ENCODE peak calls at places on chromosomes 6 and 20, in nine cellular contexts. One of them, this sample, is unnamed.

GRCh38 chr20:8330785-8331699 is 199.0 kb downstream of the PLCB1 start:
- DNase-seq in K562: no peak
- DNase-seq in AG04450: no peak
- DNase-seq in B cell: no peak
- DNase-seq in neural crest cell: no peak
- DNase-seq in ovary: no peak
- DNase-seq in RWPE1: no peak
- DNase-seq in body of pancreas: no peak
- DNase-seq in fibroblast of lung: peak; percentile 65
- DNase-seq in this sample: no peak

GRCh38 chr6:46882622-46883021 is 39.1 kb downstream of the ADGRF5 start:
- DNase-seq in K562: no peak
- DNase-seq in AG04450: no peak
- DNase-seq in B cell: no peak
- DNase-seq in neural crest cell: no peak
- DNase-seq in ovary: no peak
- DNase-seq in RWPE1: no peak
- DNase-seq in body of pancreas: no peak
- DNase-seq in fibroblast of lung: no peak
- DNase-seq in this sample: no peak

GRCh38 chr20:3545401-3545925 is 74.6 kb downstream of the ATRN start:
- DNase-seq in K562: no peak
- DNase-seq in AG04450: no peak
- DNase-seq in B cell: no peak
- DNase-seq in neural crest cell: no peak
- DNase-seq in ovary: no peak
- DNase-seq in RWPE1: peak; percentile 19
- DNase-seq in body of pancreas: no peak
- DNase-seq in fibroblast of lung: peak; percentile 4
- DNase-seq in this sample: no peak

GRCh38 chr20:25288291-25289181 is 40.7 kb downstream of the PYGB start:
- DNase-seq in K562: no peak
- DNase-seq in AG04450: no peak
- DNase-seq in B cell: no peak
- DNase-seq in neural crest cell: no peak
- DNase-seq in ovary: peak; percentile 25
- DNase-seq in RWPE1: no peak
- DNase-seq in body of pancreas: peak; percentile 1
- DNase-seq in fibroblast of lung: no peak
- DNase-seq in this sample: peak; percentile 78

GRCh38 chr6:140264451-140264850 is 890.0 kb upstream of the CITED2 start:
- DNase-seq in K562: no peak
- DNase-seq in AG04450: no peak
- DNase-seq in B cell: no peak
- DNase-seq in neural crest cell: no peak
- DNase-seq in ovary: no peak
- DNase-seq in RWPE1: no peak
- DNase-seq in body of pancreas: no peak
- DNase-seq in fibroblast of lung: peak; percentile 75
- DNase-seq in this sample: no peak

GRCh38 chr6:45148278-45148677 is 179.9 kb upstream of the RUNX2 start:
- DNase-seq in K562: no peak
- DNase-seq in AG04450: no peak
- DNase-seq in B cell: no peak
- DNase-seq in neural crest cell: no peak
- DNase-seq in ovary: no peak
- DNase-seq in RWPE1: no peak
- DNase-seq in body of pancreas: no peak
- DNase-seq in fibroblast of lung: peak; percentile 12
- DNase-seq in this sample: no peak

GRCh38 chr20:45479822-45480221 is 10.3 kb downstream of the WFDC2 start:
- DNase-seq in K562: no peak
- DNase-seq in AG04450: no peak
- DNase-seq in B cell: no peak
- DNase-seq in neural crest cell: no peak
- DNase-seq in ovary: no peak
- DNase-seq in RWPE1: no peak
- DNase-seq in body of pancreas: peak; percentile 13
- DNase-seq in fibroblast of lung: no peak
- DNase-seq in this sample: no peak

GRCh38 chr6:15505463-15505918 is 157.3 kb downstream of the DTNBP1 start:
- DNase-seq in K562: no peak
- DNase-seq in AG04450: no peak
- DNase-seq in B cell: no peak
- DNase-seq in neural crest cell: no peak
- DNase-seq in ovary: no peak
- DNase-seq in RWPE1: no peak
- DNase-seq in body of pancreas: no peak
- DNase-seq in fibroblast of lung: no peak
- DNase-seq in this sample: no peak

GRCh38 chr20:41734506-41734945 is 116.3 kb upstream of the CHD6 start:
- DNase-seq in K562: peak; percentile 71
- DNase-seq in AG04450: no peak
- DNase-seq in B cell: peak; percentile 38
- DNase-seq in neural crest cell: peak; percentile 52
- DNase-seq in ovary: no peak
- DNase-seq in RWPE1: peak; percentile 85
- DNase-seq in body of pancreas: peak; percentile 51
- DNase-seq in fibroblast of lung: peak; percentile 10
- DNase-seq in this sample: peak; percentile 56

GRCh38 chr6:15400572-15401004 is 154.7 kb downstream of the JARID2 start:
- DNase-seq in K562: peak; percentile 86
- DNase-seq in AG04450: no peak
- DNase-seq in B cell: peak; percentile 39
- DNase-seq in neural crest cell: peak; percentile 57
- DNase-seq in ovary: peak; percentile 69
- DNase-seq in RWPE1: no peak
- DNase-seq in body of pancreas: peak; percentile 28
- DNase-seq in fibroblast of lung: no peak
- DNase-seq in this sample: no peak

GRCh38 chr6:133512410-133513016 is 271.4 kb downstream of the EYA4 start:
- DNase-seq in K562: peak; percentile 42
- DNase-seq in AG04450: peak; percentile 13
- DNase-seq in B cell: peak; percentile 26
- DNase-seq in neural crest cell: peak; percentile 51
- DNase-seq in ovary: peak; percentile 61
- DNase-seq in RWPE1: peak; percentile 38
- DNase-seq in body of pancreas: peak; percentile 60
- DNase-seq in fibroblast of lung: peak; percentile 36
- DNase-seq in this sample: peak; percentile 15

GRCh38 chr20:50918403-50918802 is 12.8 kb downstream of the ADNP start:
- DNase-seq in K562: no peak
- DNase-seq in AG04450: no peak
- DNase-seq in B cell: no peak
- DNase-seq in neural crest cell: no peak
- DNase-seq in ovary: no peak
- DNase-seq in RWPE1: no peak
- DNase-seq in body of pancreas: no peak
- DNase-seq in fibroblast of lung: peak; percentile 56
- DNase-seq in this sample: no peak

GRCh38 chr6:13406781-13407180 is 78.4 kb upstream of the TBC1D7 start:
- DNase-seq in K562: peak; percentile 40
- DNase-seq in AG04450: no peak
- DNase-seq in B cell: no peak
- DNase-seq in neural crest cell: no peak
- DNase-seq in ovary: no peak
- DNase-seq in RWPE1: no peak
- DNase-seq in body of pancreas: no peak
- DNase-seq in fibroblast of lung: no peak
- DNase-seq in this sample: no peak

GRCh38 chr20:2244993-2245392 is 50.8 kb upstream of the TGM3 start:
- DNase-seq in K562: no peak
- DNase-seq in AG04450: no peak
- DNase-seq in B cell: no peak
- DNase-seq in neural crest cell: no peak
- DNase-seq in ovary: no peak
- DNase-seq in RWPE1: no peak
- DNase-seq in body of pancreas: no peak
- DNase-seq in fibroblast of lung: no peak
- DNase-seq in this sample: no peak
- TF ChIP-seq CTCF in K562: no peak
- TF ChIP-seq CTCF in AG04450: no peak
- TF ChIP-seq CTCF in B cell: no peak
- TF ChIP-seq CTCF in neural crest cell: no peak
- TF ChIP-seq CTCF in ovary: no peak
- TF ChIP-seq CTCF in RWPE1: no peak
- TF ChIP-seq CTCF in body of pancreas: no peak
- TF ChIP-seq CTCF in fibroblast of lung: no peak
- TF ChIP-seq CTCF in this sample: no peak

GRCh38 chr6:144093236-144093635 is 2.1 kb downstream of the SF3B5 start:
- DNase-seq in K562: peak; percentile 23
- DNase-seq in AG04450: no peak
- DNase-seq in B cell: no peak
- DNase-seq in neural crest cell: no peak
- DNase-seq in ovary: no peak
- DNase-seq in RWPE1: no peak
- DNase-seq in body of pancreas: no peak
- DNase-seq in fibroblast of lung: no peak
- DNase-seq in this sample: no peak

GRCh38 chr6:144094731-144095133 is 641 bp downstream of the SF3B5 start:
- DNase-seq in K562: no peak
- DNase-seq in AG04450: no peak
- DNase-seq in B cell: no peak
- DNase-seq in neural crest cell: no peak
- DNase-seq in ovary: no peak
- DNase-seq in RWPE1: no peak
- DNase-seq in body of pancreas: no peak
- DNase-seq in fibroblast of lung: no peak
- DNase-seq in this sample: no peak

GRCh38 chr6:144093658-144094057 is 1.7 kb downstream of the SF3B5 start:
- DNase-seq in K562: peak; percentile 34
- DNase-seq in AG04450: no peak
- DNase-seq in B cell: no peak
- DNase-seq in neural crest cell: no peak
- DNase-seq in ovary: no peak
- DNase-seq in RWPE1: no peak
- DNase-seq in body of pancreas: no peak
- DNase-seq in fibroblast of lung: no peak
- DNase-seq in this sample: no peak

GRCh38 chr6:144087789-144088426 is 7.5 kb downstream of the SF3B5 start:
- DNase-seq in K562: peak; percentile 72
- DNase-seq in AG04450: no peak
- DNase-seq in B cell: peak; percentile 41
- DNase-seq in neural crest cell: no peak
- DNase-seq in ovary: no peak
- DNase-seq in RWPE1: no peak
- DNase-seq in body of pancreas: no peak
- DNase-seq in fibroblast of lung: no peak
- DNase-seq in this sample: no peak

DNA sequence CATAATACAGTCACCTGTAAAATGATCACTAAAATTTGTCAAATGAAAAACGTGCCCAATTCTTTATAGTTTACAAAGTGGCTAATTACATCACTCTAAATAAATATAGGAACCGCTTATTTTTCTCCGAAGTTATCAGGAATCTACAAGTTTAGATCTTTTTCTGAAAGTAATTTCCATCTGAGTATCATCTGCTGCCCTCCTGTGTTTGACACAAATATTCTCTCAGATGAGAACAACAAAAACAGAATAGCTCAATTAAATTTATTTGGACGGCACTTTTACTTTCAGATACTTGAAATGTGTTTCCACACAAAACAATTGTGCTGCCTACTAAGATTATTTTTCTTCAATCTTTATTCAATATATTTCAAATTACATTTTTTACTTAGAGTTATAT is 5.0 kb downstream of the SF3B5 start:
- DNase-seq in K562: no peak
- DNase-seq in AG04450: no peak
- DNase-seq in B cell: no peak
- DNase-seq in neural crest cell: no peak
- DNase-seq in ovary: no peak
- DNase-seq in RWPE1: no peak
- DNase-seq in body of pancreas: no peak
- DNase-seq in fibroblast of lung: no peak
- DNase-seq in this sample: no peak
- TF ChIP-seq CTCF in K562: peak; percentile 36
- TF ChIP-seq CTCF in AG04450: no peak
- TF ChIP-seq CTCF in B cell: peak; percentile 24
- TF ChIP-seq CTCF in neural crest cell: peak; percentile 18
- TF ChIP-seq CTCF in ovary: no peak
- TF ChIP-seq CTCF in RWPE1: no peak
- TF ChIP-seq CTCF in body of pancreas: no peak
- TF ChIP-seq CTCF in fibroblast of lung: no peak
- TF ChIP-seq CTCF in this sample: peak; percentile 43

GRCh38 chr20:5044075-5044620 is 42.8 kb upstream of the SLC23A2 start:
- DNase-seq in K562: no peak
- DNase-seq in AG04450: no peak
- DNase-seq in B cell: no peak
- DNase-seq in neural crest cell: no peak
- DNase-seq in ovary: no peak
- DNase-seq in RWPE1: no peak
- DNase-seq in body of pancreas: no peak
- DNase-seq in fibroblast of lung: no peak
- DNase-seq in this sample: no peak
- TF ChIP-seq CTCF in K562: no peak
- TF ChIP-seq CTCF in AG04450: no peak
- TF ChIP-seq CTCF in B cell: no peak
- TF ChIP-seq CTCF in neural crest cell: no peak
- TF ChIP-seq CTCF in ovary: no peak
- TF ChIP-seq CTCF in RWPE1: no peak
- TF ChIP-seq CTCF in body of pancreas: no peak
- TF ChIP-seq CTCF in fibroblast of lung: no peak
- TF ChIP-seq CTCF in this sample: no peak

DNA sequence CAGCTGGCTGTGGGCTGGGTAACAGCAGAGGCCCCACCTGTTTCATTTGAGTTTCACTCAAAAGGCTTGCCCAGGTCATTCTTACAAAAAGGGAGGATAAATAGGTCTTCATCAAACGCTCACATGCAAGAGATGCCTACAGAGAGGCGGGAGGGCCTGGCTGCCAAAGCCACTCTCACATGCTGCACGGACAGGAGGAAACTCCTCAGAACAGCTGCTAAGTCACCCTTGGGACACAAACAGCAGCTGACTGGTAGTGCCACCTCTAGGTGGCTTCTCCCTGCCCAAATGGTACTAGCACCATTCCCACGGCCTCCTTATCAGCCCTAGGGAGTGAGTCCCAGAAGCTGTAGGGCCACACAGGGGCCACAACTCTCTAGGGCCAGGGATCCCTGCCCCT is 23.8 kb downstream of the SLC22A23 start:
- DNase-seq in K562: no peak
- DNase-seq in AG04450: no peak
- DNase-seq in B cell: no peak
- DNase-seq in neural crest cell: no peak
- DNase-seq in ovary: no peak
- DNase-seq in RWPE1: no peak
- DNase-seq in body of pancreas: no peak
- DNase-seq in fibroblast of lung: no peak
- DNase-seq in this sample: no peak
- TF ChIP-seq CTCF in K562: no peak
- TF ChIP-seq CTCF in AG04450: no peak
- TF ChIP-seq CTCF in B cell: no peak
- TF ChIP-seq CTCF in neural crest cell: no peak
- TF ChIP-seq CTCF in ovary: no peak
- TF ChIP-seq CTCF in RWPE1: no peak
- TF ChIP-seq CTCF in body of pancreas: no peak
- TF ChIP-seq CTCF in fibroblast of lung: no peak
- TF ChIP-seq CTCF in this sample: no peak

DNA sequence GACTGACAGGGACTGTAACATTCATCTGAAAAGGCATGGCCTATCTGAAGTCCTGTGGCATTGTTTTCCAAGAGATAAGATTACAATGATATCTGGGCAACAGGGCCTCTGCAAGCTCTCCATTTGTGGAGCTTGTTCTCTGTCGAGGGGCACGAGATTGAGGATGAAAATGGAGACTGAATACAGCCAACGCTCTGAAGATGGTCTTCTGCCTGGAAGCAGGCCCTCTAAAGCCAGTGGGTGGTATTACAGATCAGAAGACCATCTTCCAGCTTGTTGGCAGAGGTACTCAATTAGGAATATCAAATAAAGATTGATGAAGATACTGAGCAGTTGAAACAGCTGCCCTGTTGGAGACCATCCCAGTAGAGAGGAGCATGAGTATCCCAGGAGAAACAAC is 288.2 kb downstream of the CENPW start:
- DNase-seq in K562: no peak
- DNase-seq in AG04450: no peak
- DNase-seq in B cell: no peak
- DNase-seq in neural crest cell: no peak
- DNase-seq in ovary: no peak
- DNase-seq in RWPE1: no peak
- DNase-seq in body of pancreas: no peak
- DNase-seq in fibroblast of lung: no peak
- DNase-seq in this sample: no peak
- TF ChIP-seq CTCF in K562: no peak
- TF ChIP-seq CTCF in AG04450: no peak
- TF ChIP-seq CTCF in B cell: no peak
- TF ChIP-seq CTCF in neural crest cell: peak; percentile 16
- TF ChIP-seq CTCF in ovary: no peak
- TF ChIP-seq CTCF in RWPE1: no peak
- TF ChIP-seq CTCF in body of pancreas: no peak
- TF ChIP-seq CTCF in fibroblast of lung: no peak
- TF ChIP-seq CTCF in this sample: no peak